ENCODE peak calls at places on chromosomes 12 and 14, in ten cellular contexts. One of them, this sample, is unnamed.

GRCh38 chr12:87981495-87981894 is 47.7 kb downstream of the C12orf50 start:
- DNase-seq in mucosa of descending colon: no peak
- DNase-seq in cardiac muscle cell: no peak
- DNase-seq in foreskin fibroblast: no peak
- DNase-seq in AG10803: no peak
- DNase-seq in Panc1: no peak
- DNase-seq in CD8-positive, alpha-beta T cell: no peak
- DNase-seq in astrocyte of the spinal cord: no peak
- DNase-seq in psoas muscle: no peak
- DNase-seq in uterus: no peak
- DNase-seq in this sample: no peak

GRCh38 chr12:12376636-12377448 is 20.0 kb downstream of the BORCS5 start:
- DNase-seq in AG10803: peak; percentile 81
- DNase-seq in cardiac muscle cell: peak; percentile 81
- DNase-seq in foreskin fibroblast: peak; percentile 45
- DNase-seq in uterus: peak; percentile 50
- DNase-seq in mucosa of descending colon: no peak
- DNase-seq in astrocyte of the spinal cord: peak; percentile 83
- DNase-seq in CD8-positive, alpha-beta T cell: no peak
- DNase-seq in Panc1: peak; percentile 52
- DNase-seq in psoas muscle: no peak
- DNase-seq in this sample: peak; percentile 85

GRCh38 chr12:15732341-15733061 is 56.7 kb downstream of the EPS8 start:
- DNase-seq in CD8-positive, alpha-beta T cell: no peak
- DNase-seq in AG10803: peak; percentile 67
- DNase-seq in mucosa of descending colon: no peak
- DNase-seq in cardiac muscle cell: no peak
- DNase-seq in uterus: no peak
- DNase-seq in foreskin fibroblast: no peak
- DNase-seq in astrocyte of the spinal cord: peak; percentile 67
- DNase-seq in psoas muscle: no peak
- DNase-seq in Panc1: no peak
- DNase-seq in this sample: no peak

GRCh38 chr12:124509300-124509675 is 58.1 kb downstream of the NCOR2 start:
- DNase-seq in AG10803: no peak
- DNase-seq in Panc1: no peak
- DNase-seq in uterus: no peak
- DNase-seq in astrocyte of the spinal cord: no peak
- DNase-seq in cardiac muscle cell: no peak
- DNase-seq in CD8-positive, alpha-beta T cell: no peak
- DNase-seq in psoas muscle: no peak
- DNase-seq in foreskin fibroblast: no peak
- DNase-seq in mucosa of descending colon: no peak
- DNase-seq in this sample: no peak

GRCh38 chr12:82804601-82805000 is 117.9 kb downstream of the TMTC2 start:
- DNase-seq in psoas muscle: no peak
- DNase-seq in CD8-positive, alpha-beta T cell: no peak
- DNase-seq in astrocyte of the spinal cord: no peak
- DNase-seq in mucosa of descending colon: no peak
- DNase-seq in foreskin fibroblast: no peak
- DNase-seq in Panc1: no peak
- DNase-seq in uterus: no peak
- DNase-seq in cardiac muscle cell: no peak
- DNase-seq in AG10803: no peak
- DNase-seq in this sample: no peak

GRCh38 chr12:127245009-127245408 is 1022.0 kb upstream of the TMEM132C start:
- DNase-seq in CD8-positive, alpha-beta T cell: no peak
- DNase-seq in astrocyte of the spinal cord: peak; percentile 23
- DNase-seq in Panc1: no peak
- DNase-seq in psoas muscle: no peak
- DNase-seq in mucosa of descending colon: no peak
- DNase-seq in uterus: no peak
- DNase-seq in foreskin fibroblast: peak; percentile 35
- DNase-seq in cardiac muscle cell: no peak
- DNase-seq in AG10803: peak; percentile 33
- DNase-seq in this sample: peak; percentile 30

GRCh38 chr12:48878548-48878947 is 12.9 kb upstream of the RND1 start:
- DNase-seq in foreskin fibroblast: no peak
- DNase-seq in Panc1: no peak
- DNase-seq in cardiac muscle cell: no peak
- DNase-seq in psoas muscle: no peak
- DNase-seq in CD8-positive, alpha-beta T cell: no peak
- DNase-seq in AG10803: no peak
- DNase-seq in astrocyte of the spinal cord: no peak
- DNase-seq in mucosa of descending colon: no peak
- DNase-seq in uterus: no peak
- DNase-seq in this sample: no peak

GRCh38 chr12:58364389-58365086 is 423.2 kb downstream of the ATP23 start:
- DNase-seq in astrocyte of the spinal cord: peak; percentile 99
- DNase-seq in uterus: no peak
- DNase-seq in Panc1: peak; percentile 73
- DNase-seq in psoas muscle: no peak
- DNase-seq in mucosa of descending colon: no peak
- DNase-seq in CD8-positive, alpha-beta T cell: no peak
- DNase-seq in cardiac muscle cell: no peak
- DNase-seq in AG10803: peak; percentile 99
- DNase-seq in foreskin fibroblast: peak; percentile 97
- DNase-seq in this sample: peak; percentile 87

GRCh38 chr12:46148706-46149463 is 120.0 kb downstream of the SLC38A1 start:
- DNase-seq in Panc1: no peak
- DNase-seq in psoas muscle: no peak
- DNase-seq in CD8-positive, alpha-beta T cell: no peak
- DNase-seq in foreskin fibroblast: no peak
- DNase-seq in AG10803: peak; percentile 46
- DNase-seq in cardiac muscle cell: no peak
- DNase-seq in astrocyte of the spinal cord: no peak
- DNase-seq in mucosa of descending colon: no peak
- DNase-seq in uterus: no peak
- DNase-seq in this sample: no peak

GRCh38 chr14:56794557-56795283 is 15.6 kb downstream of the OTX2 start:
- DNase-seq in cardiac muscle cell: peak; percentile 50
- DNase-seq in AG10803: no peak
- DNase-seq in Panc1: no peak
- DNase-seq in psoas muscle: no peak
- DNase-seq in uterus: no peak
- DNase-seq in astrocyte of the spinal cord: no peak
- DNase-seq in mucosa of descending colon: no peak
- DNase-seq in CD8-positive, alpha-beta T cell: no peak
- DNase-seq in foreskin fibroblast: no peak
- DNase-seq in this sample: no peak

GRCh38 chr12:120238839-120239445 is 26.6 kb downstream of the PXN start:
- DNase-seq in foreskin fibroblast: no peak
- DNase-seq in uterus: no peak
- DNase-seq in psoas muscle: no peak
- DNase-seq in astrocyte of the spinal cord: no peak
- DNase-seq in cardiac muscle cell: no peak
- DNase-seq in AG10803: no peak
- DNase-seq in CD8-positive, alpha-beta T cell: no peak
- DNase-seq in mucosa of descending colon: no peak
- DNase-seq in Panc1: no peak
- DNase-seq in this sample: no peak

GRCh38 chr12:29693962-29694361 is 89.8 kb downstream of the TMTC1 start:
- DNase-seq in psoas muscle: no peak
- DNase-seq in foreskin fibroblast: no peak
- DNase-seq in astrocyte of the spinal cord: no peak
- DNase-seq in Panc1: no peak
- DNase-seq in CD8-positive, alpha-beta T cell: no peak
- DNase-seq in mucosa of descending colon: no peak
- DNase-seq in AG10803: no peak
- DNase-seq in uterus: no peak
- DNase-seq in cardiac muscle cell: no peak
- DNase-seq in this sample: no peak

GRCh38 chr12:47868552-47869031 is 36.2 kb downstream of the VDR start:
- DNase-seq in CD8-positive, alpha-beta T cell: no peak
- DNase-seq in mucosa of descending colon: no peak
- DNase-seq in psoas muscle: no peak
- DNase-seq in AG10803: no peak
- DNase-seq in astrocyte of the spinal cord: no peak
- DNase-seq in uterus: no peak
- DNase-seq in Panc1: no peak
- DNase-seq in foreskin fibroblast: no peak
- DNase-seq in cardiac muscle cell: no peak
- DNase-seq in this sample: no peak

GRCh38 chr12:119115296-119115905 is 63.3 kb upstream of the HSPB8 start:
- DNase-seq in cardiac muscle cell: peak; percentile 81
- DNase-seq in AG10803: peak; percentile 37
- DNase-seq in foreskin fibroblast: no peak
- DNase-seq in psoas muscle: no peak
- DNase-seq in Panc1: peak; percentile 35
- DNase-seq in uterus: peak; percentile 30
- DNase-seq in mucosa of descending colon: no peak
- DNase-seq in astrocyte of the spinal cord: peak; percentile 20
- DNase-seq in CD8-positive, alpha-beta T cell: no peak
- DNase-seq in this sample: peak; percentile 26

GRCh38 chr12:90024261-90024660 is 315.6 kb upstream of the ATP2B1 start:
- DNase-seq in uterus: no peak
- DNase-seq in mucosa of descending colon: no peak
- DNase-seq in astrocyte of the spinal cord: no peak
- DNase-seq in Panc1: no peak
- DNase-seq in CD8-positive, alpha-beta T cell: no peak
- DNase-seq in AG10803: peak; percentile 85
- DNase-seq in psoas muscle: no peak
- DNase-seq in foreskin fibroblast: peak; percentile 41
- DNase-seq in cardiac muscle cell: no peak
- DNase-seq in this sample: no peak

GRCh38 chr14:103130965-103131364 is 7.7 kb downstream of the TNFAIP2 start:
- DNase-seq in cardiac muscle cell: no peak
- DNase-seq in CD8-positive, alpha-beta T cell: no peak
- DNase-seq in psoas muscle: peak; percentile 58
- DNase-seq in uterus: peak; percentile 88
- DNase-seq in AG10803: peak; percentile 73
- DNase-seq in foreskin fibroblast: peak; percentile 49
- DNase-seq in mucosa of descending colon: no peak
- DNase-seq in astrocyte of the spinal cord: peak; percentile 76
- DNase-seq in Panc1: no peak
- DNase-seq in this sample: peak; percentile 72

GRCh38 chr12:106329231-106329985 is 26.9 kb downstream of the TCP11L2 start:
- DNase-seq in CD8-positive, alpha-beta T cell: no peak
- DNase-seq in astrocyte of the spinal cord: no peak
- DNase-seq in Panc1: no peak
- DNase-seq in psoas muscle: no peak
- DNase-seq in uterus: peak; percentile 25
- DNase-seq in foreskin fibroblast: no peak
- DNase-seq in cardiac muscle cell: no peak
- DNase-seq in AG10803: peak; percentile 35
- DNase-seq in mucosa of descending colon: no peak
- DNase-seq in this sample: no peak
- TF ChIP-seq CTCF in CD8-positive, alpha-beta T cell: no peak
- TF ChIP-seq CTCF in astrocyte of the spinal cord: no peak
- TF ChIP-seq CTCF in Panc1: no peak
- TF ChIP-seq CTCF in psoas muscle: no peak
- TF ChIP-seq CTCF in uterus: no peak
- TF ChIP-seq CTCF in foreskin fibroblast: no peak
- TF ChIP-seq CTCF in cardiac muscle cell: no peak
- TF ChIP-seq CTCF in AG10803: no peak
- TF ChIP-seq CTCF in mucosa of descending colon: no peak
- TF ChIP-seq CTCF in this sample: no peak

DNA sequence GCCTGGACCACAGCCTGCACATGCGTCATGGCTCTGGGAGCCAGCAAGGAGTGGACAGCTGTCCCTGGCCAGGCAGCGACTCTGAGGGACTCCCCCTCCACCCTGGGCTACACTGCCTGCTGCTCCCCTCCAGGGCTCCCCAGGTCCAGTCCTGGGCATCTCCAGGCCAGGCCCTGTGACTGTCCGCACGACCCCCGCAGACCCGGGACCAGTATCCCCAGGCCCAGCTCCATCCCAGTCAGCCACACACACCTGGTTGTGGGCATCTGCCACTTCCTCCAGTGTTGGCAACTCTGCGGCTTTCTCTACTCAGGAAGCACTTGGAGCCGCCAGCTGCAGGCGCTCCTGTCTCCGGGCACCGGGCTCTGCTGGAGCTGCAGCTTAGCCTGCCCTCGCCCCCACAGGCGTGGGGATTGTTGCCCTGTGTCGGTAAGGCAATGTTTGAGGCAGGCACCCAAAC is 2.4 kb downstream of the ULK1 start:
- DNase-seq in uterus: no peak
- DNase-seq in CD8-positive, alpha-beta T cell: no peak
- DNase-seq in cardiac muscle cell: no peak
- DNase-seq in mucosa of descending colon: peak; percentile 82
- DNase-seq in foreskin fibroblast: no peak
- DNase-seq in Panc1: no peak
- DNase-seq in astrocyte of the spinal cord: no peak
- DNase-seq in AG10803: no peak
- DNase-seq in psoas muscle: peak; percentile 98
- DNase-seq in this sample: no peak
- H3K4me3 ChIP-seq in uterus: peak overlapping the region; percentile 60
- H3K4me3 ChIP-seq in CD8-positive, alpha-beta T cell: peak overlapping the region; percentile 77
- H3K4me3 ChIP-seq in cardiac muscle cell: no peak overlapping the region
- H3K4me3 ChIP-seq in mucosa of descending colon: no peak overlapping the region
- H3K4me3 ChIP-seq in foreskin fibroblast: peak overlapping the region; percentile 65
- H3K4me3 ChIP-seq in Panc1: peak overlapping the region; percentile 82
- H3K4me3 ChIP-seq in astrocyte of the spinal cord: peak overlapping the region; percentile 57
- H3K4me3 ChIP-seq in AG10803: peak overlapping the region; percentile 79
- H3K4me3 ChIP-seq in psoas muscle: peak overlapping the region; percentile 78
- H3K4me3 ChIP-seq in this sample: peak overlapping the region; percentile 68

GRCh38 chr12:4346931-4347330 is 25.9 kb downstream of the TIGAR start:
- DNase-seq in CD8-positive, alpha-beta T cell: no peak
- DNase-seq in astrocyte of the spinal cord: no peak
- DNase-seq in AG10803: no peak
- DNase-seq in cardiac muscle cell: no peak
- DNase-seq in psoas muscle: no peak
- DNase-seq in Panc1: no peak
- DNase-seq in foreskin fibroblast: no peak
- DNase-seq in uterus: no peak
- DNase-seq in mucosa of descending colon: no peak
- DNase-seq in this sample: no peak
- TF ChIP-seq CTCF in CD8-positive, alpha-beta T cell: no peak
- TF ChIP-seq CTCF in astrocyte of the spinal cord: no peak
- TF ChIP-seq CTCF in AG10803: no peak
- TF ChIP-seq CTCF in cardiac muscle cell: no peak
- TF ChIP-seq CTCF in psoas muscle: no peak
- TF ChIP-seq CTCF in Panc1: no peak
- TF ChIP-seq CTCF in foreskin fibroblast: no peak
- TF ChIP-seq CTCF in uterus: no peak
- TF ChIP-seq CTCF in mucosa of descending colon: no peak
- TF ChIP-seq CTCF in this sample: no peak

DNA sequence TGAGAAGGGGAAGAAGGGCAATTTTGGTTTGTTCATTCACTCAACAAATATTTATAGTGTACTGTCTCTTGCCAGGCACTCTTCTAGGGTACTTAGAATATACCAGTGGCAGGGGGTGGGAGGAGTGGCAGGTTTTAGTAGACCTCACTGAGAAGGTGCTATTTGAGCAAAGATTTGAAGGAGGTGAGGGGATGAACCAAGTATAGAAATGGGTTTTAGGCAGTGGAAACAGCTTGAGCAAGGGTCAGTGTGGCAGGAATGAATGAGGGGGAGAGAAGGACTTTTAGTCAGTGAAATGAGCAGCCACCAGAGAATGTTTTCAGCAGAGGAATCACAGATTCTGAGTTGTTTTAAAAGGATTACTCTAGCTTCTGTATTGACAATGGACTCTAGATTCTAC is 2.3 kb downstream of the PRIM1 start:
- DNase-seq in foreskin fibroblast: no peak
- DNase-seq in AG10803: no peak
- DNase-seq in mucosa of descending colon: no peak
- DNase-seq in uterus: no peak
- DNase-seq in psoas muscle: no peak
- DNase-seq in cardiac muscle cell: no peak
- DNase-seq in astrocyte of the spinal cord: no peak
- DNase-seq in Panc1: no peak
- DNase-seq in CD8-positive, alpha-beta T cell: no peak
- DNase-seq in this sample: no peak
- H3K4me3 ChIP-seq in foreskin fibroblast: no peak overlapping the region
- H3K4me3 ChIP-seq in AG10803: no peak overlapping the region
- H3K4me3 ChIP-seq in mucosa of descending colon: no peak overlapping the region
- H3K4me3 ChIP-seq in uterus: no peak overlapping the region
- H3K4me3 ChIP-seq in psoas muscle: no peak overlapping the region
- H3K4me3 ChIP-seq in cardiac muscle cell: no peak overlapping the region
- H3K4me3 ChIP-seq in astrocyte of the spinal cord: no peak overlapping the region
- H3K4me3 ChIP-seq in Panc1: no peak overlapping the region
- H3K4me3 ChIP-seq in CD8-positive, alpha-beta T cell: no peak overlapping the region
- H3K4me3 ChIP-seq in this sample: no peak overlapping the region

This sample was measured in epithelial cell of esophagus.